ENCODE peak calls at places on chromosomes 16 and 17, in five cellular contexts. F is activated T-cell treated with anti-CD3 and anti-CD28 coated beads for 1 hour; E is activated naive CD4-positive, alpha-beta T cell; B is progenitor cell of endocrine pancreas; G is T follicular helper cell. M is an unnamed sample.

GRCh38 chr17:78898075-78898836 is 4.7 kb downstream of the CEP295NL start:
- DNase-seq in F (no peak), E (no peak), B (no peak), G (no peak), M (no peak)

GRCh38 chr17:67772679-67773078 is 52.6 kb upstream of the BPTF start:
- DNase-seq in F (no peak), E (no peak), B (no peak), G (no peak), M (no peak)

GRCh38 chr16:75288596-75289120 is 37.2 kb upstream of the BCAR1 start:
- DNase-seq in F (peak), E (no peak), B (no peak), G (no peak), M (peak)

GRCh38 chr16:64339052-64339770 is 782.7 kb downstream of the CDH11 start:
- DNase-seq in F (no peak), E (no peak), B (no peak), G (no peak), M (no peak)

GRCh38 chr16:56334761-56335160 is 90.6 kb downstream of the AMFR start:
- DNase-seq in F (no peak), E (no peak), B (no peak), G (no peak), M (no peak)

GRCh38 chr17:67139784-67140665 is 95.7 kb downstream of the CACNG1 start:
- DNase-seq in F (no peak), E (no peak), B (no peak), G (no peak), M (no peak)

GRCh38 chr16:20851601-20852000 is 45.3 kb downstream of the REXO5 start:
- DNase-seq in F (no peak), E (no peak), B (no peak), G (no peak), M (no peak)

GRCh38 chr17:18191967-18192366 is 8.3 kb downstream of the ALKBH5 start:
- DNase-seq in F (no peak), E (no peak), B (no peak), G (no peak), M (no peak)

GRCh38 chr16:47374629-47375028 is 86.2 kb downstream of the ITFG1 start:
- DNase-seq in F (no peak), E (no peak), B (no peak), G (no peak), M (no peak)

GRCh38 chr17:79777844-79778503 is at the start of gene CBX2:
- DNase-seq in F (peak), E (peak), B (peak), G (peak), M (peak)

GRCh38 chr17:36509272-36509985 is 22.9 kb downstream of the ZNHIT3 start:
- DNase-seq in F (no peak), E (no peak), B (no peak), G (no peak), M (no peak)

GRCh38 chr16:78709137-78709871 is 609.9 kb downstream of the WWOX start:
- DNase-seq in F (no peak), E (no peak), B (no peak), G (no peak), M (no peak)

GRCh38 chr16:12020007-12020406 is 43.5 kb downstream of the SNX29 start:
- DNase-seq in F (no peak), E (no peak), B (no peak), G (no peak), M (no peak)

GRCh38 chr16:1184156-1184868 is 31.4 kb downstream of the CACNA1H start:
- DNase-seq in F (no peak), E (no peak), B (no peak), G (no peak), M (no peak)

GRCh38 chr16:71426069-71426879 is 15.6 kb downstream of the TLE7 start:
- DNase-seq in F (no peak), E (peak), B (peak), G (peak), M (no peak)

GRCh38 chr16:85480727-85481101 is 132.4 kb upstream of the GSE1 start:
- DNase-seq in F (no peak), E (no peak), B (no peak), G (no peak), M (no peak)

GRCh38 chr16:27723711-27724490 is 174.0 kb downstream of the KATNIP start:
- DNase-seq in F (no peak), E (no peak), B (no peak), G (no peak), M (no peak)

GRCh38 chr16:69107311-69107962 is 2.0 kb downstream of the HAS3 start:
- DNase-seq in F (no peak), E (no peak), B (no peak), G (no peak), M (no peak)

GRCh38 chr17:45580914-45581313 is 90.4 kb upstream of the PLEKHM1 start:
- DNase-seq in F (no peak), E (no peak), B (no peak), G (no peak), M (no peak)

GRCh38 chr16:68283840-68284595 is 19.7 kb downstream of the SLC7A6 start:
- DNase-seq in F (no peak), E (no peak), B (no peak), G (no peak), M (no peak)

GRCh38 chr17:81930142-81931125 is 2.9 kb upstream of the MAFG start:
- DNase-seq in F (no peak), E (no peak), B (no peak), G (no peak), M (no peak)

GRCh38 chr17:77002103-77003045 is 134.2 kb downstream of the MGAT5B start:
- DNase-seq in F (no peak), E (no peak), B (no peak), G (no peak), M (no peak)

GRCh38 chr17:79832211-79833109 is 6.8 kb downstream of the CBX4 start:
- DNase-seq in F (no peak), E (no peak), B (no peak), G (no peak), M (no peak)

GRCh38 chr17:10192500-10192899 is 5.9 kb downstream of the GAS7 start:
- DNase-seq in F (no peak), E (no peak), B (no peak), G (no peak), M (no peak)

GRCh38 chr17:44359458-44360143 is 4.1 kb downstream of the FAM171A2 start:
- DNase-seq in F (no peak), E (no peak), B (no peak), G (no peak), M (no peak)

GRCh38 chr17:78680436-78680835 is 101.6 kb downstream of the CYTH1 start:
- DNase-seq in F (no peak), E (no peak), B (no peak), G (no peak), M (no peak)

GRCh38 chr16:83336630-83337029 is 471.1 kb upstream of the HSBP1 start:
- DNase-seq in F (no peak), E (no peak), B (no peak), G (no peak), M (no peak)

GRCh38 chr17:37720989-37721388 is 23.9 kb downstream of the HNF1B start:
- DNase-seq in F (no peak), E (no peak), B (no peak), G (no peak), M (no peak)

GRCh38 chr16:89881368-89881730 is 8.0 kb downstream of the TCF25 start:
- DNase-seq in F (no peak), E (no peak), B (no peak), G (no peak), M (no peak)

GRCh38 chr17:6092182-6092922 is 22.2 kb downstream of the WSCD1 start:
- DNase-seq in F (no peak), E (no peak), B (no peak), G (no peak), M (no peak)

GRCh38 chr16:49282690-49283375 is 1.2 kb upstream of the CBLN1 start:
- DNase-seq in F (no peak), E (no peak), B (peak), G (no peak), M (no peak)

M was measured in effector memory CD4-positive, alpha-beta T cell.